ENCODE peak calls at places on chromosomes 12 and 14, in ten cellular contexts. O is effector memory CD4-positive, alpha-beta T cell; I is upper lobe of right lung; Z is A549; A is heart left ventricle; H is naive thymus-derived CD4-positive, alpha-beta T cell; X is aorta; R is SK-N-SH; Y is psoas muscle; S is neuronal stem cell. V is an unnamed sample.

GRCh38 chr12:114166360-114166759 is 200.2 kb upstream of the RBM19 start:
- DNase-seq in O (no peak), I (no peak), Z (peak; percentile 22), A (peak; percentile 29), H (no peak), X (peak; percentile 51), R (peak; percentile 34), Y (no peak), S (peak; percentile 61), V (no peak)

GRCh38 chr12:51951843-51952722 is 584 bp downstream of the ACVR1B start:
- DNase-seq in O (no peak), I (peak; percentile 75), Z (no peak), A (peak; percentile 52), H (no peak), X (peak; percentile 64), R (peak; percentile 30), Y (peak; percentile 33), S (no peak), V (no peak)

GRCh38 chr12:109701064-109701463 is 12.6 kb upstream of the FAM222A start:
- DNase-seq in O (no peak), I (no peak), Z (no peak), A (no peak), H (no peak), X (no peak), R (peak; percentile 78), Y (no peak), S (no peak), V (no peak)

GRCh38 chr12:111942557-111942956 is 70.4 kb downstream of the TMEM116 start:
- DNase-seq in O (no peak), I (no peak), Z (no peak), A (no peak), H (no peak), X (no peak), R (no peak), Y (no peak), S (no peak), V (no peak)

GRCh38 chr14:69263771-69264170 is 3.8 kb downstream of the GALNT16 start:
- DNase-seq in O (no peak), I (no peak), Z (no peak), A (peak; percentile 37), H (no peak), X (no peak), R (no peak), Y (peak; percentile 43), S (no peak), V (no peak)

GRCh38 chr12:57046947-57047890 is 2.7 kb downstream of the MYO1A start:
- DNase-seq in O (no peak), I (no peak), Z (no peak), A (no peak), H (no peak), X (no peak), R (no peak), Y (no peak), S (no peak), V (no peak)

GRCh38 chr12:124820199-124820598 is 43.5 kb downstream of the SCARB1 start:
- DNase-seq in O (no peak), I (no peak), Z (no peak), A (no peak), H (no peak), X (no peak), R (no peak), Y (no peak), S (no peak), V (no peak)

GRCh38 chr12:83389237-83389996 is 702.7 kb downstream of the TMTC2 start:
- DNase-seq in O (no peak), I (peak; percentile 60), Z (no peak), A (no peak), H (no peak), X (no peak), R (no peak), Y (no peak), S (peak; percentile 12), V (peak; percentile 34)

GRCh38 chr14:103891667-103892215 is 36.5 kb upstream of the TDRD9 start:
- DNase-seq in O (no peak), I (no peak), Z (no peak), A (no peak), H (no peak), X (no peak), R (peak; percentile 24), Y (no peak), S (no peak), V (no peak)

GRCh38 chr14:55702501-55702900 is 122.5 kb downstream of the KTN1 start:
- DNase-seq in O (no peak), I (no peak), Z (no peak), A (no peak), H (no peak), X (no peak), R (no peak), Y (no peak), S (no peak), V (no peak)

GRCh38 chr14:99571303-99571986 is 32.6 kb downstream of the CCDC85C start:
- DNase-seq in O (no peak), I (no peak), Z (no peak), A (no peak), H (no peak), X (no peak), R (no peak), Y (no peak), S (no peak), V (no peak)

GRCh38 chr12:101829639-101830390 is 944 bp downstream of the GNPTAB start:
- DNase-seq in O (no peak), I (no peak), Z (no peak), A (no peak), H (no peak), X (no peak), R (no peak), Y (no peak), S (no peak), V (no peak)

GRCh38 chr14:92932448-92933395 is 9.8 kb downstream of the CHGA start:
- DNase-seq in O (no peak), I (no peak), Z (no peak), A (no peak), H (no peak), X (no peak), R (no peak), Y (no peak), S (no peak), V (no peak)

GRCh38 chr12:101823891-101824290 is 6.9 kb downstream of the GNPTAB start:
- DNase-seq in O (peak; percentile 29), I (no peak), Z (peak; percentile 82), A (peak; percentile 61), H (peak; percentile 84), X (no peak), R (peak; percentile 71), Y (peak; percentile 23), S (peak; percentile 20), V (peak; percentile 34)

GRCh38 chr12:81261508-81262207 is 183.8 kb downstream of the ACSS3 start:
- DNase-seq in O (no peak), I (no peak), Z (no peak), A (no peak), H (no peak), X (no peak), R (no peak), Y (no peak), S (no peak), V (no peak)

GRCh38 chr14:59208224-59208814 is 19.9 kb downstream of the DAAM1 start:
- DNase-seq in O (no peak), I (no peak), Z (no peak), A (no peak), H (no peak), X (no peak), R (no peak), Y (no peak), S (no peak), V (no peak)

GRCh38 chr12:98475565-98475908 is 39.9 kb upstream of the TMPO start:
- DNase-seq in O (no peak), I (no peak), Z (no peak), A (no peak), H (no peak), X (no peak), R (no peak), Y (no peak), S (no peak), V (no peak)

GRCh38 chr12:98893126-98893525 is 248.0 kb downstream of the APAF1 start:
- DNase-seq in O (no peak), I (no peak), Z (no peak), A (no peak), H (no peak), X (no peak), R (peak; percentile 21), Y (no peak), S (no peak), V (no peak)

GRCh38 chr12:50556273-50556672 is 51.5 kb downstream of the DIP2B start:
- DNase-seq in O (no peak), I (no peak), Z (no peak), A (no peak), H (no peak), X (no peak), R (no peak), Y (no peak), S (no peak), V (no peak)
- H3K27ac ChIP-seq in O (no peak overlapping the region), I (no peak overlapping the region), Z (peak overlapping the region; percentile 71), A (no peak overlapping the region), H (no peak overlapping the region), X (no peak overlapping the region), R (no peak overlapping the region), Y (no peak overlapping the region), S (no peak overlapping the region), V (no peak overlapping the region)

DNA sequence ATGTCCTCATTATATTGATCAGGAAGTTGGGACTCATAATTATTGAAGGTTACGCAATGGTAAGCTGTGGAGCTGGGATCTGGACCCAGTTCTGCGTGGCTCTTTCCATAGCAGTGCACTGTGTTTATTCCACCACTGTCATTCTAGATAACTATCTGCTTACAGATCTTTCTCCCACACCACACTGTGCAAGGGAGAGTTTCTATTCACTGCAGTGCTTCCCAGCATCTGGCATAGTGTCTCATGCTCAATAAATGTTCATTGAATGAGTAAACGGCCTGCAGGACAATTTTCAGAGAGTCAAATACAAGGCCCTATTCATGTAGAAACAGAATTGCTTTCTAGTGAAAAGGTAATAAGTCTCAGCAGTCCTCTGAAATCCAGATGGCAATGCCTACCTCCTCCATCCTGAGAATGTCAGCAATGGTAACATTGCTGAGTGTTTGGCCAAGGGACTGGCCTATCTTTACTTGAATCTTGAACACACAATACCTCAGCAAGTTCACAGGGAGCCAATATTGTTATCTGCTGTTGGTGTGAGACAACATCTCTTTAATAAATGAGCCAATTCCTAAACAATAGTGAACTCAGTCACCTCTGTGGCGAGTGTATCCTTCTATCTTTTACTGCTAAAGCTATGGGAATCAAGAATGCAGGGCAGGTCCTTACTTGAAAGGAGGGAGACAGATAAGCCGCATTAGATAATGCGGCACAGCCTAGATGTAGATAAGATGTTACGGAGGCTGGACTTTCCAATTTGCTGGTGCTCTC is 332.4 kb upstream of the PRICKLE1 start:
- DNase-seq in O (no peak), I (no peak), Z (no peak), A (no peak), H (no peak), X (no peak), R (peak; percentile 9), Y (no peak), S (no peak), V (no peak)
- H3K27ac ChIP-seq in O (no peak overlapping the region), I (no peak overlapping the region), Z (no peak overlapping the region), A (no peak overlapping the region), H (no peak overlapping the region), X (no peak overlapping the region), R (no peak overlapping the region), Y (no peak overlapping the region), S (no peak overlapping the region), V (no peak overlapping the region)

GRCh38 chr12:88782357-88782756 is 202.1 kb upstream of the KITLG start:
- DNase-seq in O (no peak), I (no peak), Z (no peak), A (no peak), H (no peak), X (no peak), R (no peak), Y (no peak), S (no peak), V (no peak)
- H3K27ac ChIP-seq in O (no peak overlapping the region), I (no peak overlapping the region), Z (no peak overlapping the region), A (no peak overlapping the region), H (no peak overlapping the region), X (no peak overlapping the region), R (no peak overlapping the region), Y (no peak overlapping the region), S (no peak overlapping the region), V (no peak overlapping the region)

GRCh38 chr12:76563061-76563460 is 3.5 kb upstream of the OSBPL8 start:
- DNase-seq in O (no peak), I (no peak), Z (no peak), A (no peak), H (no peak), X (no peak), R (no peak), Y (no peak), S (no peak), V (no peak)
- H3K27ac ChIP-seq in O (no peak overlapping the region), I (no peak overlapping the region), Z (no peak overlapping the region), A (no peak overlapping the region), H (no peak overlapping the region), X (no peak overlapping the region), R (no peak overlapping the region), Y (no peak overlapping the region), S (no peak overlapping the region), V (no peak overlapping the region)